ENCODE peak calls at places on chromosomes 12 and 14, in four cellular contexts. F is B cell, A is mucosa of gallbladder, J is neuronal stem cell. C is an unnamed sample.

GRCh38 chr12:41917827-41918445 is 226.7 kb downstream of the GXYLT1 start:
- DNase-seq in F (no peak), A (no peak), J (no peak), C (no peak)

GRCh38 chr14:23915559-23915958 is 38.0 kb upstream of the DHRS4 start:
- DNase-seq in F (no peak), A (no peak), J (no peak), C (no peak)

GRCh38 chr14:23709923-23710322 is 73.8 kb downstream of the DHRS2 start:
- DNase-seq in F (no peak), A (no peak), J (no peak), C (no peak)

GRCh38 chr14:64928239-64929002 is 14.1 kb downstream of the GPX2 start:
- DNase-seq in F (no peak), A (no peak), J (no peak), C (no peak)

GRCh38 chr12:12803186-12803585 is 10.0 kb upstream of the DDX47 start:
- DNase-seq in F (peak), A (peak), J (no peak), C (peak)

GRCh38 chr14:104792945-104793702 is 2.4 kb downstream of the AKT1 start:
- DNase-seq in F (no peak), A (no peak), J (no peak), C (no peak)

GRCh38 chr14:94382099-94382498 is 6.3 kb downstream of the SERPINA1 start:
- DNase-seq in F (no peak), A (no peak), J (no peak), C (no peak)

GRCh38 chr12:127179199-127179598 is 1087.8 kb upstream of the TMEM132C start:
- DNase-seq in F (no peak), A (no peak), J (no peak), C (no peak)

GRCh38 chr12:48197967-48198618 is 5.0 kb downstream of the OR10AD1 start:
- DNase-seq in F (peak), A (peak), J (peak), C (peak)

GRCh38 chr14:101176535-101177205 is 273.1 kb upstream of the RTL1 start:
- DNase-seq in F (peak), A (no peak), J (no peak), C (no peak)

GRCh38 chr14:83975435-83976222 is 1554.3 kb upstream of the FLRT2 start:
- DNase-seq in F (no peak), A (no peak), J (no peak), C (no peak)

GRCh38 chr12:6782119-6782518 is 7.2 kb upstream of the CD4 start:
- DNase-seq in F (no peak), A (no peak), J (no peak), C (no peak)

GRCh38 chr14:101007765-101008164 is 104.2 kb upstream of the RTL1 start:
- DNase-seq in F (no peak), A (no peak), J (no peak), C (no peak)

GRCh38 chr12:71780207-71780822 is 25.7 kb downstream of the RAB21 start:
- DNase-seq in F (peak), A (peak), J (no peak), C (no peak)

GRCh38 chr12:93908846-93909592 is 231.8 kb downstream of the CRADD start:
- DNase-seq in F (no peak), A (peak), J (no peak), C (no peak)